ENCODE peak calls at places on chromosomes 1 and 21, in ten cellular contexts. Y is IMR-90, S is adrenal gland, U is heart left ventricle, H is suprapubic skin, Z is uterus, F is vagina, E is A549, G is thyroid gland, Q is stomach. L is an unnamed sample.

GRCh38 chr1:72636636-72637035 is 354.3 kb upstream of the NEGR1 start:
- DNase-seq in U (no peak), F (no peak), S (no peak), Y (no peak), E (no peak), Q (no peak), G (no peak), Z (no peak), H (no peak), L (no peak)

GRCh38 chr1:17293681-17294415 is 14.1 kb upstream of the PADI4 start:
- DNase-seq in H (no peak), E (no peak), G (no peak), U (no peak), S (no peak), Y (no peak), Q (no peak), F (no peak), Z (no peak), L (no peak)

GRCh38 chr1:26020390-26020789 is 1.2 kb upstream of the EXTL1 start:
- DNase-seq in E (no peak), H (no peak), Q (no peak), G (no peak), Z (peak), S (no peak), U (peak), F (no peak), Y (peak), L (no peak)

GRCh38 chr1:163897401-163898169 is 575.8 kb downstream of the NUF2 start:
- DNase-seq in H (no peak), G (no peak), F (no peak), Z (peak), S (no peak), U (peak), E (peak), Q (no peak), Y (peak), L (peak)

GRCh38 chr1:68585371-68585770 is 88.5 kb upstream of the DEPDC1 start:
- DNase-seq in Y (no peak), G (peak), Z (no peak), F (no peak), E (no peak), Q (no peak), H (no peak), U (no peak), S (no peak), L (no peak)

GRCh38 chr1:180848191-180848590 is 64.5 kb upstream of the KIAA1614 start:
- DNase-seq in U (no peak), E (no peak), Y (no peak), H (no peak), Z (no peak), F (no peak), S (no peak), Q (no peak), G (no peak), L (no peak)

GRCh38 chr1:145878724-145879123 is 6.9 kb downstream of the ANKRD35 start:
- DNase-seq in E (no peak), Y (peak), G (no peak), U (no peak), Q (no peak), S (no peak), Z (no peak), H (no peak), F (no peak), L (no peak)

GRCh38 chr1:92968138-92969032 is 7.1 kb upstream of the DIPK1A start:
- DNase-seq in U (no peak), Y (no peak), Q (no peak), E (no peak), G (no peak), F (no peak), H (no peak), S (no peak), Z (no peak), L (no peak)

GRCh38 chr1:58999676-59000075 is 215.8 kb upstream of the JUN start:
- DNase-seq in S (no peak), H (no peak), G (no peak), E (no peak), Q (no peak), U (no peak), Z (no peak), Y (no peak), F (no peak), L (no peak)

GRCh38 chr1:54290443-54291184 is 90.6 kb downstream of the MRPL37 start:
- DNase-seq in U (no peak), H (no peak), Z (no peak), F (no peak), E (peak), Y (peak), G (peak), S (no peak), Q (peak), L (no peak)

GRCh38 chr1:152479792-152480595 is 30.6 kb upstream of the LCE5A start:
- DNase-seq in Z (no peak), Q (peak), Y (peak), H (no peak), S (peak), U (no peak), E (peak), G (peak), F (no peak), L (no peak)

GRCh38 chr1:2962061-2962460 is 59.2 kb upstream of the ACTRT2 start:
- DNase-seq in U (no peak), Y (no peak), E (no peak), Z (no peak), Q (no peak), S (no peak), F (no peak), G (no peak), H (no peak), L (no peak)

GRCh38 chr1:2174348-2175054 is 20.1 kb downstream of the FAAP20 start:
- DNase-seq in G (peak), S (peak), H (no peak), F (no peak), U (peak), Q (peak), E (peak), Y (peak), Z (peak), L (no peak)

GRCh38 chr1:237888143-237888542 is 2.6 kb downstream of the ZP4 start:
- DNase-seq in Z (no peak), F (no peak), E (no peak), Y (no peak), U (no peak), Q (no peak), S (no peak), G (no peak), H (no peak), L (no peak)

GRCh38 chr21:45108808-45109800 is 34.7 kb downstream of the ADARB1 start:
- DNase-seq in G (no peak), Y (no peak), U (no peak), Z (no peak), F (no peak), E (no peak), Q (no peak), S (no peak), H (no peak), L (no peak)

GRCh38 chr1:151443846-151444790 is 15.2 kb downstream of the POGZ start:
- DNase-seq in Q (peak), Y (peak), U (peak), F (no peak), E (peak), S (peak), H (no peak), Z (peak), G (peak), L (no peak)

GRCh38 chr1:44819257-44819593 is 10.9 kb downstream of the BTBD19 start:
- DNase-seq in S (no peak), U (no peak), H (no peak), G (no peak), Z (no peak), Y (no peak), Q (no peak), F (no peak), E (no peak), L (no peak)

GRCh38 chr1:44822131-44822701 is 13.9 kb downstream of the BTBD19 start:
- DNase-seq in S (no peak), Q (no peak), F (no peak), U (no peak), G (no peak), Z (no peak), H (no peak), Y (no peak), E (no peak), L (no peak)

GRCh38 chr1:44819594-44820327 is 11.4 kb downstream of the BTBD19 start:
- DNase-seq in G (peak), Q (peak), Y (peak), E (peak), U (peak), Z (peak), F (peak), S (peak), H (peak), L (peak)

GRCh38 chr1:44820945-44821715 is 12.8 kb downstream of the BTBD19 start:
- DNase-seq in F (no peak), Z (no peak), U (no peak), G (no peak), Y (no peak), S (no peak), H (no peak), E (no peak), Q (no peak), L (no peak)

GRCh38 chr1:44820328-44820944 is 12.1 kb downstream of the BTBD19 start:
- DNase-seq in Z (no peak), Y (no peak), Q (no peak), E (no peak), F (no peak), H (no peak), U (no peak), S (no peak), G (peak), L (no peak)
- TF ChIP-seq CTCF in Z (no peak), Y (no peak), Q (no peak), E (no peak), F (no peak), H (no peak), U (no peak), S (no peak), G (no peak), L (no peak)

DNA sequence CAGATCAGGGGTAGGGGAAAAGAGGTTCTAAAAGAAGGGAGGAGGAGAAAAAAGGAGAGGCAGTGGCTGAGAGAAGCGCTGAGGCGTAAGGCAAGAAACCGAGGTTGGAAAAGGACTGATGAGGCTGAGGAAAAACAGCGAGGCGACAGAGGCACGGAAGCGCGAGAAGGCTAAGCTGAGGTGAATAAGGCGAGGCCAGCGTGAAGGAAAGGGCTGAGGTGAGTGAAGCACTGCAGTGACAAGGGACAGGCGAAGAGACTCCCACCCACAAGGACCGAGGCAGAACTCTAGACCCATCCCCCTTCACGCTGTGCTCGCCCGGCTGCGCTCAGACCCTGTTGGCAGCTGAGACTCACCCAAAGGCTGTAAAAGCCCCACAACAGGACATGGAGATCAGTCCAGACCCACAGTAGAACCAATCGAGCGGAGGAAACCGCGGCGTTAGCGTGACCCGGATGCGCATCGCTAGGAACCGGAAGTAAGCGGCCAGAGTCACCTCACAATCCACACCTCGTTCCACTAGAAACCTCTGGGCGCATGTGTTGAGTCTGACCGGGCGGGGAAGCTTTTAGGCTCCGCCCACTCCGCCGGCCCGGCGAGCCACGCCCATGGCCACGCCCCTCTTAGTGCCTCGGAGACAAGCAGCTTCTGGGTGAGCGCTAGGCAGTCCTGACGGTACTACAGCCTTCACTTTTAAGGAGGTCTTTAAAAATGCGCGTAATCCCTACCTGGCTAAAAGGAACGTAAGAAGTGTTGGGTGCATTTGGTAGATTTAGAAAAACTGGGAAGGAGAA is at the start of gene EYA3:
- DNase-seq in H (peak), Q (peak), E (peak), F (no peak), U (peak), S (peak), Z (peak), G (peak), Y (peak), L (peak)
- TF ChIP-seq POLR2A in H (no peak), Q (no peak), E (peak), F (no peak), U (no peak), S (peak), Z (peak), G (peak), Y (peak), L (no peak)

GRCh38 chr1:111878096-111878495 is 111.4 kb downstream of the KCND3 start:
- DNase-seq in Z (no peak), F (no peak), H (no peak), Y (no peak), E (no peak), S (no peak), G (no peak), Q (no peak), U (no peak), L (no peak)
- H3K4me3 ChIP-seq in Z (no peak), F (no peak), H (no peak), Y (no peak), E (no peak), S (no peak), G (no peak), Q (no peak), U (no peak), L (no peak)

GRCh38 chr1:243452092-243452491 is 196.3 kb downstream of the SDCCAG8 start:
- DNase-seq in S (no peak), Y (no peak), Q (no peak), U (no peak), H (no peak), Z (no peak), E (no peak), F (no peak), G (no peak), L (no peak)

GRCh38 chr1:243459059-243459458 is 203.2 kb downstream of the SDCCAG8 start:
- DNase-seq in Z (no peak), E (no peak), Q (no peak), S (no peak), F (no peak), U (no peak), Y (no peak), H (no peak), G (no peak), L (no peak)

GRCh38 chr1:243455760-243456651 is 200.2 kb downstream of the SDCCAG8 start:
- DNase-seq in F (no peak), Q (no peak), H (no peak), Z (no peak), E (no peak), S (no peak), Y (no peak), G (no peak), U (no peak), L (no peak)

GRCh38 chr1:243454328-243454997 is 198.6 kb downstream of the SDCCAG8 start:
- DNase-seq in S (no peak), Y (no peak), E (no peak), U (no peak), H (no peak), F (no peak), G (no peak), Q (no peak), Z (no peak), L (no peak)
- TF ChIP-seq CTCF in S (no peak), Y (no peak), E (no peak), U (no peak), H (no peak), F (no peak), G (no peak), Q (no peak), Z (no peak), L (no peak)

DNA sequence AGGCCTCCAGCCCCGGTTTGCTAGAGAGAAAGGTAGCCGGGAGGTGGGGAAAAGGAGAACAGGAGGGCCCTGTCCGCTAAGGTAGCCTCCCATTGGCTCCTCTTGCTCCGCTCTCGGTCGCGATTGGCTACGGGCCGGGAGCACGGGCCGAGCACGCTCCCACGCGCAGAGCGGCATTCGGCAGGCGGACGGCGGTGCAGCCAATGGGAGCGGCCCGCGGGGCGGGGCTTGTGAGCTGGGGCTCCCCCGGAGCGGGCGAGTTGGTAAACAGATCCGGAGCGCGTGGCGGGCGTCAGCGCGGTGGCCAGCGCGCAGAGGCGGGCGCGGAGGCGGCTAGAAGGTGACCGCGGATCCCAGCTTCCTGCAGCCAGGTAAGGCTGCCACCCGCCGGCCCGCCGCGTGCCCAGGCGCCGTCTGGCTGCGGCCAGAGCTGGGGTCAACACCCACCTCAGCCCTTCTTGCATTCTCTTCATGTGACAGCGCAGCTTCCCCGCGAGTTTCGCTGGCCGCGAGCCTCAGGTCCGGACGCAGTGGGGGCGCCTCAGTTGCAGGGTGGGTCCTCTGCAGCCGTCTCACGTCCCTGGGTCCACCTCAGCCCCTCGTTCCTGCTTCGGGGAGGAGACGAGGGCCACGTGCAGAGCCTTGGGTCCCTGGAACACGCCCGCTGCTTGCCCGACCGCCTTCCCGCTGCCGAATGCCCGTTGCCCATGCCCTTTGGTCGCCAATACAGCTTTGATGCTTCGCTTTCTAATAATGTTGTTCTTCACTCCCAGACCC is at the start of gene COQ8A:
- DNase-seq in Q (peak), H (peak), F (peak), Y (peak), U (peak), S (peak), E (peak), Z (peak), G (peak), L (peak)
- TF ChIP-seq POLR2A in Q (no peak), H (no peak), F (peak), Y (no peak), U (peak), S (peak), E (peak), Z (no peak), G (no peak), L (no peak)

GRCh38 chr1:156157974-156158373 is 4.6 kb downstream of the SEMA4A start:
- DNase-seq in U (no peak), G (no peak), H (no peak), E (no peak), Q (no peak), Z (no peak), Y (no peak), F (no peak), S (no peak), L (no peak)
- H3K4me3 ChIP-seq in U (no peak), G (no peak), H (no peak), E (no peak), Q (no peak), Z (no peak), Y (no peak), F (no peak), S (no peak), L (no peak)

DNA sequence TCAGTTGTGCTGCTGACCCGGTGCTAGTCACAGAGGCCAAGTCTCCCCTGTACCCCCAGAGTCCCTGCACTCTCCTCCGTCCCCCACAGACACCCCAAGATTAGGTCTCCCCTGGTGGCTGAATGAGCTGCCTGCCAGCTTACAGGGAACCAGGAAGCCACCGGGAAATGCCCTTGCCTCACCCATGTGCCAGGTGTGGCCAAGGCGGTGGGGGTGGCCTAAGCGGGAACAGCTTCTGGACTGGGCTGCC is 32.7 kb downstream of the HSPG2 start:
- DNase-seq in S (no peak), H (no peak), U (no peak), F (no peak), Q (no peak), E (no peak), Y (no peak), G (no peak), Z (no peak), L (no peak)
- TF ChIP-seq CTCF in S (no peak), H (no peak), U (no peak), F (no peak), Q (peak), E (no peak), Y (no peak), G (no peak), Z (no peak), L (no peak)

GRCh38 chr1:244969355-244970235 is 105.3 kb upstream of the HNRNPU start:
- DNase-seq in G (peak), Y (peak), F (no peak), H (peak), U (peak), E (peak), Z (peak), S (peak), Q (peak), L (peak)
- TF ChIP-seq POLR2A in G (no peak), Y (peak), F (peak), H (peak), U (no peak), E (peak), Z (peak), S (peak), Q (no peak), L (no peak)

L was measured in lower leg skin.